ENCODE peak calls at places on chromosome 1, in six cellular contexts. W is SHP77; G is nephron progenitor cell; C is choroid plexus epithelial cell; U is activated T-cell treated with anti-CD3 and anti-CD28 coated beads, Interleukin-2, amount 50 U/mL, for 4 hours; Y is AG10803. P is an unnamed sample.

GRCh38 chr1:227883641-227884301 is 64.0 kb downstream of the WNT9A start:
- DNase-seq in W (no peak), G (no peak), C (no peak), U (no peak), Y (no peak), P (no peak)

GRCh38 chr1:202953412-202953811 is 4.7 kb downstream of the ADIPOR1 start:
- DNase-seq in W (no peak), G (no peak), C (no peak), U (no peak), Y (no peak), P (no peak)

GRCh38 chr1:99786751-99787501 is 20.5 kb upstream of the FRRS1 start:
- DNase-seq in W (no peak), G (no peak), C (no peak), U (no peak), Y (no peak), P (no peak)

GRCh38 chr1:921011-921837 is 2.5 kb upstream of the SAMD11 start:
- DNase-seq in W (peak; percentile 78), G (peak; percentile 88), C (peak; percentile 76), U (no peak), Y (peak; percentile 69), P (peak; percentile 28)

GRCh38 chr1:168135982-168136708 is 585 bp downstream of the GPR161 start:
- DNase-seq in W (no peak), G (peak; percentile 61), C (no peak), U (no peak), Y (no peak), P (peak; percentile 15)

GRCh38 chr1:89697397-89697796 is 64.5 kb downstream of the LRRC8C start:
- DNase-seq in W (no peak), G (no peak), C (peak; percentile 36), U (no peak), Y (peak; percentile 67), P (no peak)

GRCh38 chr1:205746757-205747412 is 3.1 kb downstream of the NUCKS1 start:
- DNase-seq in W (no peak), G (no peak), C (peak; percentile 14), U (no peak), Y (peak; percentile 4), P (no peak)

GRCh38 chr1:160377585-160378206 is 10.8 kb downstream of the NHLH1 start:
- DNase-seq in W (no peak), G (no peak), C (peak; percentile 17), U (no peak), Y (peak; percentile 62), P (no peak)

GRCh38 chr1:210570116-210570515 is 241.4 kb downstream of the HHAT start:
- DNase-seq in W (no peak), G (no peak), C (no peak), U (no peak), Y (no peak), P (no peak)

GRCh38 chr1:223727541-223727940 is 15.2 kb downstream of the CAPN2 start:
- DNase-seq in W (no peak), G (no peak), C (peak; percentile 90), U (no peak), Y (peak; percentile 54), P (no peak)

GRCh38 chr1:161816201-161816600 is 50.1 kb downstream of the ATF6 start:
- DNase-seq in W (no peak), G (no peak), C (peak; percentile 90), U (no peak), Y (peak; percentile 83), P (no peak)

GRCh38 chr1:27539901-27540861 is 50.2 kb upstream of the WASF2 start:
- DNase-seq in W (no peak), G (no peak), C (no peak), U (no peak), Y (peak; percentile 85), P (peak; percentile 44)

GRCh38 chr1:172167801-172168596 is 252.5 kb upstream of the C1orf105 start:
- DNase-seq in W (no peak), G (no peak), C (peak; percentile 81), U (no peak), Y (peak; percentile 94), P (no peak)

GRCh38 chr1:208975456-208975855 is 608.1 kb upstream of the CAMK1G start:
- DNase-seq in W (no peak), G (no peak), C (no peak), U (no peak), Y (no peak), P (no peak)

GRCh38 chr1:220717800-220718640 is 27.9 kb downstream of the C1orf115 start:
- DNase-seq in W (no peak), G (no peak), C (no peak), U (no peak), Y (no peak), P (no peak)

GRCh38 chr1:30761312-30762151 is 4.0 kb upstream of the LAPTM5 start:
- DNase-seq in W (no peak), G (peak; percentile 29), C (peak; percentile 34), U (no peak), Y (peak; percentile 55), P (no peak)

GRCh38 chr1:68291763-68292384 is 59.6 kb upstream of the WLS start:
- DNase-seq in W (no peak), G (no peak), C (peak; percentile 50), U (no peak), Y (no peak), P (no peak)

GRCh38 chr1:87686137-87686490 is 357.4 kb downstream of the LMO4 start:
- DNase-seq in W (no peak), G (no peak), C (no peak), U (no peak), Y (no peak), P (no peak)

GRCh38 chr1:177922209-177922608 is 47.6 kb downstream of the SEC16B start:
- DNase-seq in W (no peak), G (no peak), C (no peak), U (no peak), Y (no peak), P (no peak)

GRCh38 chr1:177444997-177445746 is 274.4 kb downstream of the BRINP2 start:
- DNase-seq in W (no peak), G (no peak), C (no peak), U (no peak), Y (no peak), P (no peak)

GRCh38 chr1:241828576-241828975 is 19.4 kb upstream of the EXO1 start:
- DNase-seq in W (no peak), G (no peak), C (peak; percentile 58), U (no peak), Y (peak; percentile 65), P (no peak)

GRCh38 chr1:57400041-57400440 is 23.8 kb downstream of the DAB1 start:
- DNase-seq in W (no peak), G (no peak), C (no peak), U (no peak), Y (no peak), P (no peak)

GRCh38 chr1:214719207-214719606 is 116.2 kb downstream of the CENPF start:
- DNase-seq in W (no peak), G (no peak), C (no peak), U (no peak), Y (no peak), P (no peak)

GRCh38 chr1:212981571-212982328 is 31.4 kb downstream of the VASH2 start:
- DNase-seq in W (peak; percentile 33), G (no peak), C (no peak), U (no peak), Y (no peak), P (no peak)

GRCh38 chr1:177947623-177948022 is 22.2 kb downstream of the SEC16B start:
- DNase-seq in W (no peak), G (no peak), C (no peak), U (no peak), Y (no peak), P (no peak)

GRCh38 chr1:78232630-78233029 is 186.9 kb downstream of the GIPC2 start:
- DNase-seq in W (no peak), G (no peak), C (no peak), U (no peak), Y (no peak), P (no peak)

GRCh38 chr1:18668051-18668450 is 37.4 kb downstream of the PAX7 start:
- DNase-seq in W (no peak), G (no peak), C (no peak), U (no peak), Y (no peak), P (no peak)

GRCh38 chr1:243294723-243295121 is 38.9 kb downstream of the SDCCAG8 start:
- DNase-seq in W (no peak), G (no peak), C (peak; percentile 89), U (no peak), Y (peak; percentile 65), P (peak; percentile 65)

P was measured in dermis microvascular lymphatic vessel endothelial cell.